ENCODE peak calls at places on chromosome 16, in nine cellular contexts. M is brain microvascular endothelial cell, Q is skeletal muscle cell, Z is tibial nerve, S is psoas muscle, B is mesendoderm, U is AG09309, V is thoracic aorta, N is lower lobe of right lung. H is an unnamed sample.
A peak's percentile ranks its signal among the peaks of the same experiment; 100 is the strongest.

GRCh38 chr16:83338138-83338537 is 469.6 kb upstream of the HSBP1 start:
- DNase-seq in Q (no peak), S (no peak), B (no peak), N (no peak), Z (no peak), M (no peak), V (no peak), U (no peak), H (no peak)

GRCh38 chr16:30741461-30741914 is 6.7 kb upstream of the PHKG2 start:
- DNase-seq in N (peak; percentile 78), V (no peak), Z (no peak), M (peak; percentile 81), S (no peak), B (peak; percentile 96), Q (peak; percentile 34), U (peak; percentile 37), H (peak; percentile 92)

GRCh38 chr16:1458977-1459341 is 14.6 kb upstream of the CCDC154 start:
- DNase-seq in M (no peak), U (no peak), N (no peak), B (no peak), S (no peak), Q (no peak), V (no peak), Z (no peak), H (no peak)

GRCh38 chr16:30066882-30067583 is 1.5 kb downstream of the ALDOA start:
- DNase-seq in S (peak; percentile 64), V (no peak), M (no peak), B (no peak), U (no peak), Q (no peak), N (peak; percentile 60), Z (no peak), H (no peak)

GRCh38 chr16:19524866-19525723 is 1.4 kb downstream of the CCP110 start:
- DNase-seq in M (no peak), Q (no peak), U (no peak), N (no peak), S (no peak), V (no peak), Z (no peak), B (peak; percentile 55), H (peak; percentile 39)

GRCh38 chr16:75064403-75065148 is 52.0 kb downstream of the LDHD start:
- DNase-seq in M (no peak), N (peak; percentile 53), U (no peak), V (no peak), B (no peak), Q (no peak), S (no peak), Z (no peak), H (no peak)

GRCh38 chr16:67236551-67237395 is 9.8 kb downstream of the TMEM208 start:
- DNase-seq in Z (no peak), M (peak; percentile 39), Q (no peak), U (no peak), V (no peak), N (peak; percentile 61), S (peak; percentile 73), B (peak; percentile 89), H (peak; percentile 64)

GRCh38 chr16:58442547-58442946 is 50.3 kb downstream of the GINS3 start:
- DNase-seq in M (no peak), U (no peak), S (no peak), B (no peak), Z (no peak), N (no peak), V (no peak), Q (no peak), H (no peak)

GRCh38 chr16:50326835-50327465 is 41.8 kb downstream of the BRD7 start:
- DNase-seq in V (no peak), U (no peak), M (peak; percentile 38), Z (no peak), Q (no peak), N (no peak), S (peak; percentile 24), B (peak; percentile 77), H (peak; percentile 44)

GRCh38 chr16:81164481-81164880 is 68.3 kb upstream of the GCSH start:
- DNase-seq in B (no peak), Q (no peak), S (no peak), U (no peak), Z (no peak), V (no peak), M (no peak), N (no peak), H (no peak)

GRCh38 chr16:57345021-57345420 is 13.6 kb upstream of the CCL22 start:
- DNase-seq in N (no peak), V (no peak), B (no peak), S (no peak), U (no peak), Z (no peak), Q (no peak), M (no peak), H (no peak)

GRCh38 chr16:30351586-30352419 is 3.3 kb downstream of the CD2BP2 start:
- DNase-seq in Z (peak; percentile 63), U (peak; percentile 72), S (peak; percentile 89), N (peak; percentile 71), V (peak; percentile 70), Q (peak; percentile 76), B (no peak), M (peak; percentile 59), H (no peak)

DNA sequence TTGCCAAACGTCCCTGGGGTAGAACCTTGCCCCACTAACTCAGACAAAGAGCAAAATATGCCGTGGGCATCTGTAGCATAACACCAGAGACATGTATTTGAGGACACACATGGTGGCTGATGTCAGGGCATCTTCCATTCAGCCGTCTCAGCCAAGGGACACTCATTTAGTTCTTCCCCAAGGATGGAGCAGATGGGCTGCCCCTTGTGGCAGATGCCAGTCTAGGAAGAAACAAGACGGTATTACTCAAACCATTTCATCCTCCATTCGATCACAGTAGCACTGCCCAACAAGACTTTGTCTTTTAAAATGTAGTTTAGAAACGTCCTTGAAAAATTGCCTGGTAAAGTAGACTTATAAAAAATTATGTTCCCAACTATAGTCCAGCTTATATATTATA is 937.6 kb upstream of the EEF2KMT start:
- DNase-seq in Q (no peak), N (no peak), Z (no peak), B (peak; percentile 9), U (no peak), M (no peak), V (no peak), S (no peak), H (no peak)
- H3K4me3 ChIP-seq in Q (no peak overlapping the region), N (no peak overlapping the region), Z (no peak overlapping the region), B (no peak overlapping the region), U (no peak overlapping the region), M (no peak overlapping the region), V (no peak overlapping the region), S (no peak overlapping the region), H (no peak overlapping the region)

GRCh38 chr16:15849209-15849981 is 7.4 kb downstream of the MYH11 start:
- DNase-seq in U (no peak), B (no peak), V (no peak), N (no peak), Q (no peak), Z (no peak), S (no peak), M (no peak), H (no peak)
- H3K4me3 ChIP-seq in U (no peak overlapping the region), B (no peak overlapping the region), V (peak overlapping the region; percentile 89), N (no peak overlapping the region), Q (no peak overlapping the region), Z (no peak overlapping the region), S (no peak overlapping the region), M (no peak overlapping the region), H (no peak overlapping the region)

GRCh38 chr16:78684040-78684611 is 584.7 kb downstream of the WWOX start:
- DNase-seq in U (no peak), N (no peak), B (no peak), S (peak; percentile 84), Z (peak; percentile 24), V (peak; percentile 39), Q (peak; percentile 46), M (peak; percentile 82), H (peak; percentile 96)
- H3K4me3 ChIP-seq in U (no peak overlapping the region), N (no peak overlapping the region), B (no peak overlapping the region), S (no peak overlapping the region), Z (no peak overlapping the region), V (no peak overlapping the region), Q (no peak overlapping the region), M (no peak overlapping the region), H (no peak overlapping the region)

GRCh38 chr16:76197925-76198324 is 79.3 kb upstream of the CNTNAP4 start:
- DNase-seq in B (peak; percentile 37), N (no peak), V (no peak), U (no peak), M (no peak), Q (no peak), Z (no peak), S (no peak), H (no peak)

GRCh38 chr16:76190480-76190879 is 86.7 kb upstream of the CNTNAP4 start:
- DNase-seq in S (no peak), V (no peak), M (no peak), Q (no peak), N (no peak), U (no peak), Z (no peak), B (no peak), H (no peak)

GRCh38 chr16:76193851-76194620 is 83.2 kb upstream of the CNTNAP4 start:
- DNase-seq in N (no peak), B (no peak), U (no peak), Q (no peak), V (no peak), Z (no peak), S (no peak), M (no peak), H (peak; percentile 80)

GRCh38 chr16:76195648-76196047 is 81.6 kb upstream of the CNTNAP4 start:
- DNase-seq in Q (no peak), N (no peak), S (no peak), B (no peak), M (no peak), V (no peak), Z (no peak), U (no peak), H (no peak)

DNA sequence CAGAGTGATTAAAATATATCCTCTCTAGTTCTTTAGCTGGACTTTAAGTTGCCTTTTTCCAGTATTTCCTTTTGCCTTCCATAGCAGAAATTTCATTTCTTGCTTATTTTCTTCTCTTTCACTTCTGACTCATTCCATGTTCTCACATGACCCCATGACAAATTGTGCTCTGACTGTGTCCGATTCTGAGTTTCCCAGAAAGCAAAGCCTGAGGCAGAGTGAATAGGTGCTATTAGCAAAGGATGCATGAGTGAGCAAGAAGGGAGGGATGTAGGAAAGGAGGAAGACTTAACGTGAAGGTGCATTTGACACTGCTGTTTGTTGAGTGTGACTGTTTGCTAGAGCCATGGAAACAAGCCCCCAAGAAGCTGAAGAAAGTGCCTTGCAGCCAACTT is 82.6 kb upstream of the CNTNAP4 start:
- DNase-seq in M (no peak), V (no peak), U (no peak), Q (peak; percentile 4), Z (no peak), B (peak; percentile 49), S (no peak), N (no peak), H (peak; percentile 90)
- H3K4me3 ChIP-seq in M (no peak overlapping the region), V (no peak overlapping the region), U (no peak overlapping the region), Q (no peak overlapping the region), Z (no peak overlapping the region), B (no peak overlapping the region), S (no peak overlapping the region), N (no peak overlapping the region), H (peak overlapping the region; percentile 67)

H was measured in mesenchymal stem cell.